ENCODE peak calls at places on chromosomes 12 and 14, in five cellular contexts. M is right atrium auricular region; S is fibroblast of the aortic adventitia; F is T47D; K is CD4-positive, alpha-beta T cell. W is an unnamed sample.

GRCh38 chr12:52285172-52285745 is 6.1 kb downstream of the KRT81 start:
- DNase-seq in K (no peak), S (peak), F (no peak), M (no peak), W (no peak)

GRCh38 chr12:57242329-57242690 is 8.7 kb downstream of the STAC3 start:
- DNase-seq in S (no peak), F (peak), K (no peak), M (no peak), W (peak)

GRCh38 chr12:105060715-105061378 is 23.4 kb downstream of the ALDH1L2 start:
- DNase-seq in S (peak), M (no peak), F (no peak), K (no peak), W (no peak)

GRCh38 chr14:80055912-80056801 is 155.1 kb downstream of the DIO2 start:
- DNase-seq in K (no peak), F (peak), S (peak), M (no peak), W (peak)

GRCh38 chr14:29144598-29144997 is 378.0 kb downstream of the FOXG1 start:
- DNase-seq in K (no peak), S (peak), M (no peak), F (no peak), W (no peak)

GRCh38 chr14:102344485-102344884 is 18.2 kb downstream of the CINP start:
- DNase-seq in K (no peak), S (no peak), F (no peak), M (no peak), W (no peak)

GRCh38 chr12:46702581-46703344 is 123.0 kb downstream of the SLC38A4 start:
- DNase-seq in K (no peak), M (no peak), S (peak), F (no peak), W (peak)

GRCh38 chr12:97921957-97922722 is 459.5 kb downstream of the RMST start:
- DNase-seq in S (peak), M (no peak), F (no peak), K (no peak), W (no peak)

GRCh38 chr12:123479442-123480180 is 21.7 kb downstream of the SNRNP35 start:
- DNase-seq in F (no peak), S (no peak), K (no peak), M (no peak), W (no peak)

GRCh38 chr14:23828611-23829010 is 125.0 kb upstream of the DHRS4 start:
- DNase-seq in S (no peak), M (no peak), F (no peak), K (no peak), W (no peak)

GRCh38 chr12:70258605-70259403 is 15.6 kb downstream of the CNOT2 start:
- DNase-seq in S (no peak), M (no peak), K (no peak), F (no peak), W (no peak)

GRCh38 chr14:87066221-87066817 is 926.7 kb downstream of the GALC start:
- DNase-seq in M (no peak), F (no peak), S (peak), K (no peak), W (no peak)

GRCh38 chr12:121326996-121327674 is 25.1 kb downstream of the ANAPC5 start:
- DNase-seq in M (no peak), F (no peak), K (no peak), S (no peak), W (no peak)

GRCh38 chr12:52871291-52871961 is 22.6 kb upstream of the KRT78 start:
- DNase-seq in K (no peak), S (peak), F (no peak), M (peak), W (no peak)

GRCh38 chr14:56659361-56659760 is 79.8 kb downstream of the TMEM260 start:
- DNase-seq in M (no peak), K (no peak), F (no peak), S (no peak), W (no peak)

GRCh38 chr14:50123062-50123461 is 6.7 kb upstream of the VCPKMT start:
- DNase-seq in F (no peak), K (no peak), S (no peak), M (no peak), W (no peak)